ENCODE peak calls at places on chromosomes 6 and 20, in five cellular contexts. T is GM23338, W is hepatocyte, R is PC-9, M is HCT116. Z is an unnamed sample. For H4K20me1 and H3K9me2, the result is how much of the 10 kb centered on the place peaks cover.

GRCh38 chr20:19583532-19584175 is 174.4 kb upstream of the RIN2 start:
- DNase-seq in T (peak), W (peak), R (peak), M (peak), Z (peak)

GRCh38 chr20:25254986-25255680 is 7.2 kb downstream of the PYGB start:
- DNase-seq in T (no peak), W (no peak), R (peak), M (no peak), Z (no peak)

GRCh38 chr6:13764996-13765395 is 49.4 kb downstream of the MCUR1 start:
- DNase-seq in T (no peak), W (no peak), R (no peak), M (no peak), Z (no peak)

GRCh38 chr20:32482251-32483220 is 102.6 kb downstream of the NOL4L start:
- DNase-seq in T (peak), W (peak), R (peak), M (no peak), Z (no peak)

GRCh38 chr20:50344232-50345071 is 153.8 kb downstream of the CEBPB start:
- DNase-seq in T (peak), W (no peak), R (no peak), M (no peak), Z (peak)

GRCh38 chr6:125129354-125129753 is 24.2 kb upstream of the TPD52L1 start:
- DNase-seq in T (no peak), W (no peak), R (no peak), M (no peak), Z (no peak)

GRCh38 chr6:3247255-3248146 is 11.2 kb upstream of the PSMG4 start:
- DNase-seq in T (peak), W (peak), R (peak), M (no peak), Z (no peak)

GRCh38 chr6:3884007-3884745 is 35.0 kb downstream of the FAM50B start:
- DNase-seq in T (no peak), W (peak), R (peak), M (no peak), Z (no peak)

GRCh38 chr20:50153500-50154377 is at the start of gene PEDS1:
- DNase-seq in T (peak), W (peak), R (peak), M (peak), Z (peak)

GRCh38 chr20:64151634-64152530 is 12.4 kb upstream of the MYT1 start:
- DNase-seq in T (peak), W (no peak), R (peak), M (peak), Z (no peak)

GRCh38 chr6:141267420-141267819 is 865.3 kb upstream of the GJE1 start:
- DNase-seq in T (no peak), W (no peak), R (no peak), M (no peak), Z (no peak)

GRCh38 chr6:82571431-82571830 is 207.8 kb downstream of the TPBG start:
- DNase-seq in T (no peak), W (no peak), R (no peak), M (no peak), Z (no peak)

GRCh38 chr20:49603209-49603627 is 35.3 kb upstream of the PTGIS start:
- DNase-seq in T (peak), W (peak), R (no peak), M (no peak), Z (peak)

GRCh38 chr20:40754372-40754943 is 65.4 kb upstream of the MAFB start:
- DNase-seq in T (no peak), W (peak), R (no peak), M (no peak), Z (no peak)

GRCh38 chr6:13412211-13412610 is 75.2 kb downstream of the GFOD1 start:
- DNase-seq in T (no peak), W (no peak), R (no peak), M (no peak), Z (no peak)

GRCh38 chr6:3433005-3433404 is 23.8 kb downstream of the SLC22A23 start:
- DNase-seq in T (no peak), W (no peak), R (peak), M (no peak), Z (peak)

GRCh38 chr6:93305088-93305487 is 114.3 kb downstream of the EPHA7 start:
- DNase-seq in T (no peak), W (no peak), R (no peak), M (no peak), Z (no peak)

GRCh38 chr20:906703-907102 is 9.4 kb downstream of the ANGPT4 start:
- DNase-seq in T (no peak), W (no peak), R (no peak), M (no peak), Z (no peak)

GRCh38 chr6:105389543-105389942 is 13.3 kb downstream of the PREP start:
- DNase-seq in T (peak), W (no peak), R (no peak), M (no peak), Z (no peak)

GRCh38 chr6:137342607-137343186 is 123.5 kb upstream of the IFNGR1 start:
- DNase-seq in T (peak), W (no peak), R (no peak), M (no peak), Z (no peak)

GRCh38 chr6:148935705-148936306 is 189.0 kb downstream of the UST start:
- DNase-seq in T (no peak), W (no peak), R (no peak), M (no peak), Z (no peak)

GRCh38 chr20:44328428-44328827 is 8.4 kb upstream of the R3HDML start:
- DNase-seq in T (no peak), W (no peak), R (no peak), M (no peak), Z (no peak)

GRCh38 chr6:89117285-89118108 is at the start of gene SRSF12:
- DNase-seq in T (peak), W (peak), R (peak), M (no peak), Z (no peak)

GRCh38 chr6:166580076-166581050 is 6.1 kb downstream of the RAMACL start:
- DNase-seq in T (no peak), W (no peak), R (no peak), M (no peak), Z (no peak)

GRCh38 chr6:17277256-17277655 is 3.9 kb upstream of the RBM24 start:
- DNase-seq in T (no peak), W (no peak), R (no peak), M (no peak), Z (no peak)

GRCh38 chr6:17869753-17870050 is 117.7 kb downstream of the KIF13A start:
- DNase-seq in T (no peak), W (no peak), R (no peak), M (no peak), Z (no peak)

GRCh38 chr6:157097255-157097936 is 225.9 kb downstream of the TMEM242 start:
- DNase-seq in T (no peak), W (no peak), R (no peak), M (no peak), Z (no peak)

GRCh38 chr6:21800948-21801438 is 207.4 kb downstream of the SOX4 start:
- DNase-seq in T (no peak), W (peak), R (peak), M (no peak), Z (no peak)

GRCh38 chr6:39821014-39821738 is 29.0 kb downstream of the DAAM2 start:
- DNase-seq in T (no peak), W (no peak), R (no peak), M (no peak), Z (no peak)

GRCh38 chr6:86558318-86558717 is 379.0 kb upstream of the HTR1E start:
- DNase-seq in T (no peak), W (no peak), R (no peak), M (no peak), Z (no peak)

DNA sequence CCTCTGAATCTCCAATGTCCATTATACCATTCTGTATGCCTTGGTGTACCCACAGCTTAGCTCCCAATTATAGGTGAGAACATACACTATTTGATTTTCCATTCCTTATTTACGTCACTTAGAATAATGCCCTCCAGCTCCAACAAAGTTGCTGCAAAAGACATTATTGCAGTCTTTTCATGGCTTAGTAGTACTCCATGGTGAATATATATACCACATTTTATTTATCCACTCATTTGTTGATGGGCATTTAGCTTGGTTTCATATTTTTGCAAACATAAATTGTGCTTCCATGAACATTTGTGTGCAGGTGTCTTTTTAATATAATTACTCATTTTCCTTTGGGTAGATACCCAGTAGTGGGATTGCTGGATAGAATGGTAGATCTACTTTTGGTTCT is 374.1 kb upstream of the HTR1E start:
- DNase-seq in T (no peak), W (no peak), R (no peak), M (no peak), Z (no peak)
- H4K20me1 ChIP-seq in T (under half), W (under half), R (under half), M (under half), Z (under half)

GRCh38 chr6:119076966-119077642 is 1.4 kb downstream of the FAM184A start:
- DNase-seq in T (no peak), W (no peak), R (no peak), M (no peak), Z (no peak)
- H2AFZ ChIP-seq in T (peak), W (no peak), R (peak), M (no peak), Z (no peak)

GRCh38 chr6:100135977-100136376 is 142.0 kb upstream of the MCHR2 start:
- DNase-seq in T (no peak), W (no peak), R (no peak), M (no peak), Z (no peak)

GRCh38 chr6:100134703-100135102 is 140.7 kb upstream of the MCHR2 start:
- DNase-seq in T (no peak), W (no peak), R (no peak), M (no peak), Z (no peak)

GRCh38 chr6:100132005-100132404 is 138.0 kb upstream of the MCHR2 start:
- DNase-seq in T (no peak), W (no peak), R (no peak), M (no peak), Z (no peak)

GRCh38 chr6:100136590-100136989 is 142.6 kb upstream of the MCHR2 start:
- DNase-seq in T (no peak), W (no peak), R (no peak), M (no peak), Z (no peak)

GRCh38 chr6:100134297-100134696 is 140.3 kb upstream of the MCHR2 start:
- DNase-seq in T (no peak), W (no peak), R (no peak), M (no peak), Z (no peak)
- H3K9me2 ChIP-seq in T (under half), W (under half), R (under half), M (under half), Z (under half)

DNA sequence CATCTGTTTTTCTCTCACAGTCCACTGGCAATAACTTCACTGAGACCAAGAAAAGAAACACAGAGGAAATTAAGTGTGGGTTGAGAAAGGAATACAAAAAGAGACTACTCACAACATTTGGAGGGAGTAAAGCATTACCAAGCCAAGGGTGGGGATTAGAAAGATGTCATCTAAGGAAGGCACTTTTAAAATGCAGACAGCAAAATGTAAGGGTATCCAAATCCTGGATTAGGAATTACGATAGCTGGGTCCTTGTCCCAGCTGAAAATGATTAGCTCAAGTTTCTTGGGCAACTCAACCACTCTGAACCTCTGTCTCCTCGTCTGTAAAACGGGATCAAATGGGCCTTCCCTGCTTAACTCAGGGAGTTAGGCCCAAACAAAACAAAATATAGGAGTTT is 2.2 kb downstream of the LEMD2 start:
- DNase-seq in T (no peak), W (no peak), R (no peak), M (no peak), Z (no peak)
- H4K20me1 ChIP-seq in T (under half), W (under half), R (under half), M (under half), Z (under half)

DNA sequence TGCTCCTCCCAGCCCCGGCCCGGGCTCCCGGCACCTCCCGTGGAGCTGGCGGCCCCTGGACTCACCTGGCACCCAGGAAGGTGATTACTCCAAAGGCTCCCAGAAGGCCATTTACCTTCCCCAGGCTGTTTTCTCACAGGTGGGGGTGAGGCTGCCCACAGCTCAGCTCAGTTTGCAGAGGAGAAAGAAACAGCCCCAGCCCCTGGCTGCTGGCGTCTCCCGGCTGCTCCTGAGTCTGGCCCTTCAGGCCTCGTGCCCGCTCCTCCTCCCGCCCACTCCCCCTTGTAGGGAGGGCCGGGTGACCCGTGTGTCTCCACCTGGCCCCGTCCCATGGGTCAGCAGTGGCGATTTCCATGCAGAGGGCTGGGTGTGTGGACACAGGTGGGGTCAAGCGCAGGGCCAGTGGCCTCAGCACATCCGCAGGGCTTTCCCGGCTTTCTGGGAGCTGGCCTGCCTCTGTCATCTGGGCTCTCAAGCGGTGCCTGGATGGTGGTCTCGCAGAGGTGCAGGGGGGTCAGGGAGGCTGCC is 20.1 kb upstream of the GATA5 start:
- DNase-seq in T (no peak), W (no peak), R (no peak), M (no peak), Z (no peak)
- H2AFZ ChIP-seq in T (peak), W (no peak), R (no peak), M (no peak), Z (peak)

GRCh38 chr6:128167552-128167951 is 266.7 kb upstream of the THEMIS start:
- DNase-seq in T (no peak), W (no peak), R (no peak), M (no peak), Z (no peak)

GRCh38 chr6:128161839-128162238 is 261.0 kb upstream of the THEMIS start:
- DNase-seq in T (no peak), W (no peak), R (no peak), M (no peak), Z (no peak)

GRCh38 chr6:128161263-128161662 is 260.4 kb upstream of the THEMIS start:
- DNase-seq in T (no peak), W (no peak), R (no peak), M (no peak), Z (no peak)

GRCh38 chr6:128162423-128162822 is 261.6 kb upstream of the THEMIS start:
- DNase-seq in T (no peak), W (no peak), R (no peak), M (no peak), Z (no peak)

GRCh38 chr6:128164254-128164653 is 263.4 kb upstream of the THEMIS start:
- DNase-seq in T (no peak), W (no peak), R (no peak), M (no peak), Z (no peak)
- H3K9me2 ChIP-seq in T (under half), W (under half), R (under half), M (under half), Z (under half)

GRCh38 chr6:158797331-158798202 is 21.6 kb downstream of the EZR start:
- DNase-seq in T (no peak), W (no peak), R (no peak), M (no peak), Z (no peak)

GRCh38 chr6:158795516-158795915 is 23.7 kb downstream of the EZR start:
- DNase-seq in T (no peak), W (no peak), R (no peak), M (no peak), Z (no peak)

GRCh38 chr6:158798311-158798710 is 20.9 kb downstream of the EZR start:
- DNase-seq in T (no peak), W (no peak), R (no peak), M (no peak), Z (no peak)

GRCh38 chr6:158799051-158799792 is 19.9 kb downstream of the EZR start:
- DNase-seq in T (no peak), W (peak), R (no peak), M (no peak), Z (peak)

DNA sequence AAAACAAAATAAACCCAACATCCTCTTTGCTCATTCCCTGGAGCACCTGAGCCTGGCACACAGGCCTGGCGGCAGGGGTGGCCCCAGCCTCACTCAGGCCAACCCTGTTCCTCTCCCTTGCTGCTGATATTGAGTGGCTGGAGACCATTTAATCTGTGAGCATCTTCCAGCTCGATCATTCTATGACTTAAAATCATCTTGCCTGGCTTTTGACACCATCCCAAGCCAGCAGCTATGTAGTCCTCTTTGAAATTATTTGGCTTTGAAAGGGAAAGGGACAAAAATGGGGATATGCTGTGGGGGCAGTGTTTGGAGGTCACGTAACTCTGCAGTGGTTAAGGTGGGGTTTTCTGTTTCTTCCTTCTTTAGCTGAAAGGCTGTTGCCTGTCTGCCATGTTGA is 22.8 kb downstream of the EZR start:
- DNase-seq in T (no peak), W (no peak), R (no peak), M (no peak), Z (no peak)
- H4K20me1 ChIP-seq in T (half or more), W (half or more), R (half or more), M (half or more), Z (half or more)